ENCODE peak calls at places on chromosomes 13 and 19, in four cellular contexts. T is WTC11; Q is cardiac muscle cell; E is CD4-positive, alpha-beta memory T cell. N is an unnamed sample.

GRCh38 chr19:33756177-33756576 is 40.5 kb upstream of the KCTD15 start:
- DNase-seq in T (no peak), Q (no peak), E (no peak), N (no peak)

GRCh38 chr13:30354481-30355404 is 47.4 kb upstream of the KATNAL1 start:
- DNase-seq in T (no peak), Q (no peak), E (no peak), N (no peak)

GRCh38 chr19:50928841-50929240 is 17.6 kb upstream of the KLK4 start:
- DNase-seq in T (no peak), Q (no peak), E (no peak), N (no peak)

GRCh38 chr13:26718872-26719271 is 41.7 kb downstream of the GPR12 start:
- DNase-seq in T (no peak), Q (no peak), E (no peak), N (no peak)

GRCh38 chr19:2625434-2625833 is 77.1 kb downstream of the GNG7 start:
- DNase-seq in T (no peak), Q (no peak), E (no peak), N (no peak)

GRCh38 chr19:33678796-33679195 is 57.0 kb downstream of the CHST8 start:
- DNase-seq in T (no peak), Q (no peak), E (no peak), N (no peak)

GRCh38 chr19:35355851-35356460 is 2.3 kb upstream of the FFAR3 start:
- DNase-seq in T (no peak), Q (no peak), E (no peak), N (no peak)

GRCh38 chr19:54160182-54160811 is 776 bp upstream of the LENG1 start:
- DNase-seq in T (no peak), Q (no peak), E (no peak), N (no peak)

GRCh38 chr19:38224014-38224862 is at the start of gene DPF1:
- DNase-seq in T (peak), Q (peak), E (peak), N (peak)

GRCh38 chr19:50994129-50994528 is 7.3 kb downstream of the KLK8 start:
- DNase-seq in T (no peak), Q (no peak), E (no peak), N (no peak)

GRCh38 chr19:17226002-17226933 is at the start of gene OCEL1:
- DNase-seq in T (peak), Q (peak), E (peak), N (peak)

GRCh38 chr19:51194527-51195315 is 30.2 kb upstream of the CD33 start:
- DNase-seq in T (no peak), Q (no peak), E (no peak), N (peak)

GRCh38 chr13:45333973-45334922 is 6.7 kb downstream of the TPT1 start:
- DNase-seq in T (no peak), Q (no peak), E (peak), N (peak)

GRCh38 chr19:53883231-53883661 is 1.2 kb downstream of the PRKCG start:
- DNase-seq in T (peak), Q (no peak), E (no peak), N (no peak)

GRCh38 chr19:58476498-58477015 is 405 bp downstream of the ZNF446 start:
- DNase-seq in T (no peak), Q (peak), E (no peak), N (no peak)

GRCh38 chr13:93318538-93318937 is 91.9 kb downstream of the GPC6 start:
- DNase-seq in T (no peak), Q (peak), E (no peak), N (peak)

GRCh38 chr19:1847684-1848398 is 442 bp downstream of the REXO1 start:
- DNase-seq in T (no peak), Q (peak), E (no peak), N (peak)

GRCh38 chr13:113655358-113656014 is 2.5 kb downstream of the ATP4B start:
- DNase-seq in T (peak), Q (no peak), E (no peak), N (no peak)

GRCh38 chr19:48424694-48425219 is 21.0 kb upstream of the GRWD1 start:
- DNase-seq in T (no peak), Q (no peak), E (no peak), N (no peak)

GRCh38 chr13:57582032-57582431 is 49.5 kb upstream of the PCDH17 start:
- DNase-seq in T (peak), Q (no peak), E (no peak), N (no peak)

GRCh38 chr13:47835470-47836228 is 165.4 kb downstream of the SUCLA2 start:
- DNase-seq in T (no peak), Q (no peak), E (no peak), N (no peak)

GRCh38 chr13:40191186-40191980 is 475.1 kb downstream of the FOXO1 start:
- DNase-seq in T (no peak), Q (peak), E (no peak), N (no peak)

GRCh38 chr13:75691183-75691582 is 55.1 kb downstream of the LMO7 start:
- DNase-seq in T (no peak), Q (no peak), E (no peak), N (no peak)

GRCh38 chr13:99009987-99010551 is 32.2 kb upstream of the DOCK9 start:
- DNase-seq in T (no peak), Q (no peak), E (no peak), N (no peak)

GRCh38 chr19:32018014-32018413 is 327.4 kb upstream of the ZNF507 start:
- DNase-seq in T (no peak), Q (no peak), E (no peak), N (peak)

GRCh38 chr13:53098455-53098854 is 69.8 kb downstream of the OLFM4 start:
- DNase-seq in T (no peak), Q (peak), E (no peak), N (no peak)

GRCh38 chr13:22945321-22946226 is 235.2 kb upstream of the SGCG start:
- DNase-seq in T (no peak), Q (no peak), E (no peak), N (no peak)

GRCh38 chr13:61316647-61317046 is 99.0 kb downstream of the PCDH20 start:
- DNase-seq in T (peak), Q (no peak), E (no peak), N (no peak)

GRCh38 chr13:97753942-97754670 is 199.4 kb upstream of the IPO5 start:
- DNase-seq in T (peak), Q (no peak), E (no peak), N (no peak)

GRCh38 chr19:44845286-44845611 is 848 bp upstream of the NECTIN2 start:
- DNase-seq in T (no peak), Q (no peak), E (no peak), N (no peak)

GRCh38 chr13:50873481-50873880 is 30.0 kb upstream of the DLEU7 start:
- DNase-seq in T (no peak), Q (peak), E (no peak), N (no peak)

GRCh38 chr13:31236211-31236786 is 36.5 kb downstream of the B3GLCT start:
- DNase-seq in T (no peak), Q (peak), E (peak), N (no peak)

GRCh38 chr19:40143612-40144011 is 47.6 kb upstream of the MAP3K10 start:
- DNase-seq in T (no peak), Q (no peak), E (peak), N (no peak)